ENCODE peak calls at places on chromosomes 12 and 14, in five cellular contexts. One of them, this sample, is unnamed.

GRCh38 chr12:116626153-116626552 is 67.0 kb downstream of the MAP1LC3B2 start:
- DNase-seq in A549: no peak
- DNase-seq in cardiac muscle cell: no peak
- DNase-seq in astrocyte of the cerebellum: no peak
- DNase-seq in breast epithelium: no peak
- DNase-seq in this sample: no peak

GRCh38 chr12:130205531-130205930 is 43.3 kb downstream of the FZD10 start:
- DNase-seq in A549: no peak
- DNase-seq in cardiac muscle cell: no peak
- DNase-seq in astrocyte of the cerebellum: no peak
- DNase-seq in breast epithelium: no peak
- DNase-seq in this sample: no peak

GRCh38 chr14:90274808-90275454 is 18.6 kb downstream of the PSMC1 start:
- DNase-seq in A549: no peak
- DNase-seq in cardiac muscle cell: no peak
- DNase-seq in astrocyte of the cerebellum: no peak
- DNase-seq in breast epithelium: no peak
- DNase-seq in this sample: no peak

GRCh38 chr12:130715996-130716917 is at the start of gene RIMBP2:
- DNase-seq in A549: peak; percentile 44
- DNase-seq in cardiac muscle cell: peak; percentile 77
- DNase-seq in astrocyte of the cerebellum: no peak
- DNase-seq in breast epithelium: no peak
- DNase-seq in this sample: no peak

GRCh38 chr14:100898935-100899840 is 4.3 kb downstream of the RTL1 start:
- DNase-seq in A549: no peak
- DNase-seq in cardiac muscle cell: no peak
- DNase-seq in astrocyte of the cerebellum: no peak
- DNase-seq in breast epithelium: peak; percentile 17
- DNase-seq in this sample: no peak

GRCh38 chr12:79294590-79294989 is 396.2 kb downstream of the PAWR start:
- DNase-seq in A549: peak; percentile 31
- DNase-seq in cardiac muscle cell: no peak
- DNase-seq in astrocyte of the cerebellum: no peak
- DNase-seq in breast epithelium: no peak
- DNase-seq in this sample: no peak

GRCh38 chr12:131851741-131852550 is 23.8 kb downstream of the MMP17 start:
- DNase-seq in A549: peak; percentile 49
- DNase-seq in cardiac muscle cell: no peak
- DNase-seq in astrocyte of the cerebellum: no peak
- DNase-seq in breast epithelium: no peak
- DNase-seq in this sample: no peak

GRCh38 chr14:99853206-99853605 is 60.0 kb downstream of the EML1 start:
- DNase-seq in A549: no peak
- DNase-seq in cardiac muscle cell: no peak
- DNase-seq in astrocyte of the cerebellum: no peak
- DNase-seq in breast epithelium: no peak
- DNase-seq in this sample: no peak

GRCh38 chr12:123427036-123427769 is 9.3 kb downstream of the RILPL2 start:
- DNase-seq in A549: no peak
- DNase-seq in cardiac muscle cell: no peak
- DNase-seq in astrocyte of the cerebellum: no peak
- DNase-seq in breast epithelium: no peak
- DNase-seq in this sample: no peak

GRCh38 chr12:28993720-28994119 is 155.4 kb upstream of the FAR2 start:
- DNase-seq in A549: no peak
- DNase-seq in cardiac muscle cell: peak; percentile 30
- DNase-seq in astrocyte of the cerebellum: no peak
- DNase-seq in breast epithelium: no peak
- DNase-seq in this sample: no peak

GRCh38 chr12:28996688-28997087 is 152.4 kb upstream of the FAR2 start:
- DNase-seq in A549: no peak
- DNase-seq in cardiac muscle cell: no peak
- DNase-seq in astrocyte of the cerebellum: no peak
- DNase-seq in breast epithelium: no peak
- DNase-seq in this sample: no peak

GRCh38 chr12:29004066-29004935 is 144.8 kb upstream of the FAR2 start:
- DNase-seq in A549: no peak
- DNase-seq in cardiac muscle cell: no peak
- DNase-seq in astrocyte of the cerebellum: no peak
- DNase-seq in breast epithelium: no peak
- DNase-seq in this sample: no peak

DNA sequence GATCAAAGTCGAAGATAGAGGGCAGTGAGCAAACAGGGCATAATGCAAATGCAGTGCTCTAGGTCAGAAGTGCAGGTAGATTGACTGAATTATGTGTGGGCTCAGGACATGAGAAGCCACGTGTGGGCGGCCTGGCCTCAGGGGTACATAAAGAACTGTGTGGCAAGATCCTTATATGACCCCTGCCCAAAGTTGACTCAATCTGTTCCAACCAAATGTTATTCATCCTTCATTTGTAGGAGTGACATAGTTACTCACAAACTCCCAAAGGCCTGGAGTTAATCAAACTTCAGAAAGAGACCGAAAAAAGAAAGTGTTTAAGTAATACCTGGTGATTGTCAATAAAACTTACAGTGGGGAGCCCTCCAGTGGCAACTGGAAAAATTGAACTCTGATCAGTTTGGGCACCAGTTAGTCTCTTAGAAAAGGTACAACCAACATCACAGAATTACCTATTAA is 150.4 kb upstream of the FAR2 start:
- DNase-seq in A549: peak; percentile 17
- DNase-seq in cardiac muscle cell: peak; percentile 2
- DNase-seq in astrocyte of the cerebellum: peak; percentile 22
- DNase-seq in breast epithelium: no peak
- DNase-seq in this sample: no peak
- TF ChIP-seq CTCF in A549: peak; percentile 45
- TF ChIP-seq CTCF in cardiac muscle cell: peak; percentile 53
- TF ChIP-seq CTCF in astrocyte of the cerebellum: peak; percentile 62
- TF ChIP-seq CTCF in breast epithelium: no peak
- TF ChIP-seq CTCF in this sample: no peak

GRCh38 chr12:996881-997280 is 5.9 kb downstream of the ERC1 start:
- DNase-seq in A549: no peak
- DNase-seq in cardiac muscle cell: no peak
- DNase-seq in astrocyte of the cerebellum: no peak
- DNase-seq in breast epithelium: no peak
- DNase-seq in this sample: no peak
- TF ChIP-seq CTCF in A549: no peak
- TF ChIP-seq CTCF in cardiac muscle cell: no peak
- TF ChIP-seq CTCF in astrocyte of the cerebellum: no peak
- TF ChIP-seq CTCF in breast epithelium: no peak
- TF ChIP-seq CTCF in this sample: no peak

GRCh38 chr14:91310620-91311283 is 66.2 kb upstream of the GPR68 start:
- DNase-seq in A549: no peak
- DNase-seq in cardiac muscle cell: no peak
- DNase-seq in astrocyte of the cerebellum: no peak
- DNase-seq in breast epithelium: no peak
- DNase-seq in this sample: no peak

GRCh38 chr14:91309756-91310280 is 65.3 kb upstream of the GPR68 start:
- DNase-seq in A549: no peak
- DNase-seq in cardiac muscle cell: no peak
- DNase-seq in astrocyte of the cerebellum: no peak
- DNase-seq in breast epithelium: no peak
- DNase-seq in this sample: no peak

GRCh38 chr14:91313852-91314251 is 69.3 kb upstream of the GPR68 start:
- DNase-seq in A549: no peak
- DNase-seq in cardiac muscle cell: no peak
- DNase-seq in astrocyte of the cerebellum: no peak
- DNase-seq in breast epithelium: no peak
- DNase-seq in this sample: no peak

GRCh38 chr14:91313154-91313850 is 68.8 kb upstream of the GPR68 start:
- DNase-seq in A549: no peak
- DNase-seq in cardiac muscle cell: no peak
- DNase-seq in astrocyte of the cerebellum: no peak
- DNase-seq in breast epithelium: no peak
- DNase-seq in this sample: no peak

GRCh38 chr14:91311284-91311662 is 66.8 kb upstream of the GPR68 start:
- DNase-seq in A549: no peak
- DNase-seq in cardiac muscle cell: no peak
- DNase-seq in astrocyte of the cerebellum: no peak
- DNase-seq in breast epithelium: no peak
- DNase-seq in this sample: no peak
- TF ChIP-seq CTCF in A549: no peak
- TF ChIP-seq CTCF in cardiac muscle cell: no peak
- TF ChIP-seq CTCF in astrocyte of the cerebellum: no peak
- TF ChIP-seq CTCF in breast epithelium: no peak
- TF ChIP-seq CTCF in this sample: no peak

GRCh38 chr12:66035289-66035961 is 95.1 kb downstream of the LLPH start:
- DNase-seq in A549: peak; percentile 66
- DNase-seq in cardiac muscle cell: peak; percentile 31
- DNase-seq in astrocyte of the cerebellum: peak; percentile 36
- DNase-seq in breast epithelium: no peak
- DNase-seq in this sample: no peak
- TF ChIP-seq CTCF in A549: peak; percentile 55
- TF ChIP-seq CTCF in cardiac muscle cell: peak; percentile 44
- TF ChIP-seq CTCF in astrocyte of the cerebellum: peak; percentile 44
- TF ChIP-seq CTCF in breast epithelium: no peak
- TF ChIP-seq CTCF in this sample: no peak

GRCh38 chr14:67733609-67734008 is 31.9 kb downstream of the RDH12 start:
- DNase-seq in A549: no peak
- DNase-seq in cardiac muscle cell: no peak
- DNase-seq in astrocyte of the cerebellum: no peak
- DNase-seq in breast epithelium: no peak
- DNase-seq in this sample: no peak

GRCh38 chr14:67738740-67739504 is 37.2 kb downstream of the RDH12 start:
- DNase-seq in A549: peak; percentile 93
- DNase-seq in cardiac muscle cell: no peak
- DNase-seq in astrocyte of the cerebellum: peak; percentile 73
- DNase-seq in breast epithelium: peak; percentile 40
- DNase-seq in this sample: no peak

GRCh38 chr14:67736771-67737170 is 35.1 kb downstream of the RDH12 start:
- DNase-seq in A549: no peak
- DNase-seq in cardiac muscle cell: no peak
- DNase-seq in astrocyte of the cerebellum: no peak
- DNase-seq in breast epithelium: no peak
- DNase-seq in this sample: no peak

GRCh38 chr14:67735361-67735921 is 33.8 kb downstream of the RDH12 start:
- DNase-seq in A549: no peak
- DNase-seq in cardiac muscle cell: no peak
- DNase-seq in astrocyte of the cerebellum: no peak
- DNase-seq in breast epithelium: no peak
- DNase-seq in this sample: no peak

GRCh38 chr14:67734675-67735074 is 33.0 kb downstream of the RDH12 start:
- DNase-seq in A549: no peak
- DNase-seq in cardiac muscle cell: no peak
- DNase-seq in astrocyte of the cerebellum: no peak
- DNase-seq in breast epithelium: no peak
- DNase-seq in this sample: no peak
- TF ChIP-seq CTCF in A549: peak; percentile 5
- TF ChIP-seq CTCF in cardiac muscle cell: peak; percentile 23
- TF ChIP-seq CTCF in astrocyte of the cerebellum: no peak
- TF ChIP-seq CTCF in breast epithelium: no peak
- TF ChIP-seq CTCF in this sample: no peak